ENCODE peak calls at places on chromosomes 5 and 9, in seven cellular contexts. H is kidney glomerular epithelial cell; B is activated CD8-positive, alpha-beta memory T cell treated with anti-CD3 and anti-CD28 coated beads for 4 hours; P is nucleus accumbens; T is head of caudate nucleus; L is DMS153; V is left ventricle myocardium superior. J is an unnamed sample.

GRCh38 chr9:90544488-90544887 is 98.1 kb downstream of the DIRAS2 start:
- DNase-seq in H (no peak), B (no peak), P (no peak), T (no peak), L (no peak), V (no peak), J (no peak)

GRCh38 chr9:81826541-81826906 is 101.7 kb upstream of the SPATA31D4 start:
- DNase-seq in H (no peak), B (no peak), P (peak), T (peak), L (peak), V (peak), J (no peak)

GRCh38 chr9:136059851-136060670 is 35.0 kb downstream of the NACC2 start:
- DNase-seq in H (no peak), B (no peak), P (no peak), T (no peak), L (no peak), V (no peak), J (no peak)

GRCh38 chr5:77774981-77775772 is 962 bp downstream of the TBCA start:
- DNase-seq in H (no peak), B (peak), P (no peak), T (peak), L (no peak), V (no peak), J (no peak)

GRCh38 chr5:51495672-51496071 is 112.4 kb downstream of the ISL1 start:
- DNase-seq in H (peak), B (no peak), P (no peak), T (no peak), L (no peak), V (no peak), J (no peak)

GRCh38 chr5:146301666-146302065 is 37.0 kb upstream of the POU4F3 start:
- DNase-seq in H (no peak), B (no peak), P (no peak), T (no peak), L (no peak), V (no peak), J (no peak)

GRCh38 chr5:31815394-31815793 is 176.5 kb downstream of the PDZD2 start:
- DNase-seq in H (no peak), B (no peak), P (no peak), T (no peak), L (no peak), V (no peak), J (no peak)

GRCh38 chr5:152297866-152298265 is 107.2 kb downstream of the NMUR2 start:
- DNase-seq in H (no peak), B (no peak), P (no peak), T (no peak), L (no peak), V (no peak), J (no peak)

GRCh38 chr9:131297903-131298302 is 8.4 kb downstream of the PLPP7 start:
- DNase-seq in H (no peak), B (no peak), P (no peak), T (no peak), L (no peak), V (no peak), J (no peak)

GRCh38 chr9:31573561-31573960 is 810.9 kb upstream of the ACO1 start:
- DNase-seq in H (no peak), B (no peak), P (no peak), T (no peak), L (no peak), V (no peak), J (no peak)

GRCh38 chr5:127705120-127705892 is 2.1 kb downstream of the CCDC192 start:
- DNase-seq in H (peak), B (no peak), P (no peak), T (no peak), L (no peak), V (no peak), J (no peak)

GRCh38 chr5:87541033-87541432 is 128.3 kb upstream of the CCNH start:
- DNase-seq in H (peak), B (no peak), P (peak), T (peak), L (no peak), V (peak), J (peak)